ENCODE peak calls at places on chromosomes 3 and 15, in eight cellular contexts. One of them, this sample, is unnamed.

GRCh38 chr3:59016930-59017616 is 32.8 kb downstream of the CFAP20DC start:
- DNase-seq in activated naive CD4-positive, alpha-beta T cell treated with Interleukin-2 at 50 U/mL for 16 hours: no peak
- DNase-seq in HFFc6: no peak
- DNase-seq in NAMALWA: no peak
- DNase-seq in stimulated activated CD4-positive, alpha-beta T cell treated with anti-CD3 and anti-CD28 coated beads, Interleukin-2, amount 100 ng/mL, for 4 hours: no peak
- DNase-seq in mucosa of descending colon: no peak
- DNase-seq in MCF 10A: no peak
- DNase-seq in T-helper 9 cell: no peak
- DNase-seq in this sample: no peak

GRCh38 chr3:97021778-97022177 is 207.4 kb downstream of the EPHA6 start:
- DNase-seq in HFFc6: no peak
- DNase-seq in activated naive CD4-positive, alpha-beta T cell treated with Interleukin-2 at 50 U/mL for 16 hours: no peak
- DNase-seq in MCF 10A: peak; percentile 11
- DNase-seq in T-helper 9 cell: no peak
- DNase-seq in NAMALWA: no peak
- DNase-seq in stimulated activated CD4-positive, alpha-beta T cell treated with anti-CD3 and anti-CD28 coated beads, Interleukin-2, amount 100 ng/mL, for 4 hours: no peak
- DNase-seq in mucosa of descending colon: no peak
- DNase-seq in this sample: no peak

GRCh38 chr15:53297828-53298227 is 461.6 kb downstream of the WDR72 start:
- DNase-seq in NAMALWA: no peak
- DNase-seq in stimulated activated CD4-positive, alpha-beta T cell treated with anti-CD3 and anti-CD28 coated beads, Interleukin-2, amount 100 ng/mL, for 4 hours: no peak
- DNase-seq in MCF 10A: no peak
- DNase-seq in HFFc6: no peak
- DNase-seq in T-helper 9 cell: no peak
- DNase-seq in activated naive CD4-positive, alpha-beta T cell treated with Interleukin-2 at 50 U/mL for 16 hours: no peak
- DNase-seq in mucosa of descending colon: no peak
- DNase-seq in this sample: no peak

GRCh38 chr3:66276705-66277274 is 56.0 kb downstream of the SLC25A26 start:
- DNase-seq in stimulated activated CD4-positive, alpha-beta T cell treated with anti-CD3 and anti-CD28 coated beads, Interleukin-2, amount 100 ng/mL, for 4 hours: peak; percentile 44
- DNase-seq in mucosa of descending colon: no peak
- DNase-seq in activated naive CD4-positive, alpha-beta T cell treated with Interleukin-2 at 50 U/mL for 16 hours: peak; percentile 50
- DNase-seq in HFFc6: peak; percentile 72
- DNase-seq in T-helper 9 cell: peak; percentile 55
- DNase-seq in MCF 10A: peak; percentile 68
- DNase-seq in NAMALWA: peak; percentile 63
- DNase-seq in this sample: peak; percentile 58

GRCh38 chr3:101300073-101300472 is 20.3 kb downstream of the IMPG2 start:
- DNase-seq in T-helper 9 cell: no peak
- DNase-seq in stimulated activated CD4-positive, alpha-beta T cell treated with anti-CD3 and anti-CD28 coated beads, Interleukin-2, amount 100 ng/mL, for 4 hours: no peak
- DNase-seq in NAMALWA: no peak
- DNase-seq in mucosa of descending colon: no peak
- DNase-seq in MCF 10A: no peak
- DNase-seq in HFFc6: no peak
- DNase-seq in activated naive CD4-positive, alpha-beta T cell treated with Interleukin-2 at 50 U/mL for 16 hours: no peak
- DNase-seq in this sample: no peak

GRCh38 chr15:73650387-73651126 is 17.4 kb upstream of the NPTN start:
- DNase-seq in stimulated activated CD4-positive, alpha-beta T cell treated with anti-CD3 and anti-CD28 coated beads, Interleukin-2, amount 100 ng/mL, for 4 hours: no peak
- DNase-seq in HFFc6: peak; percentile 41
- DNase-seq in activated naive CD4-positive, alpha-beta T cell treated with Interleukin-2 at 50 U/mL for 16 hours: no peak
- DNase-seq in MCF 10A: peak; percentile 66
- DNase-seq in T-helper 9 cell: no peak
- DNase-seq in mucosa of descending colon: no peak
- DNase-seq in NAMALWA: no peak
- DNase-seq in this sample: peak; percentile 75

GRCh38 chr3:42042747-42043115 is 48.4 kb upstream of the TRAK1 start:
- DNase-seq in NAMALWA: no peak
- DNase-seq in MCF 10A: no peak
- DNase-seq in T-helper 9 cell: no peak
- DNase-seq in HFFc6: peak; percentile 62
- DNase-seq in mucosa of descending colon: no peak
- DNase-seq in activated naive CD4-positive, alpha-beta T cell treated with Interleukin-2 at 50 U/mL for 16 hours: no peak
- DNase-seq in stimulated activated CD4-positive, alpha-beta T cell treated with anti-CD3 and anti-CD28 coated beads, Interleukin-2, amount 100 ng/mL, for 4 hours: no peak
- DNase-seq in this sample: no peak

GRCh38 chr15:71471347-71471746 is 339.0 kb upstream of the NR2E3 start:
- DNase-seq in MCF 10A: peak; percentile 39
- DNase-seq in activated naive CD4-positive, alpha-beta T cell treated with Interleukin-2 at 50 U/mL for 16 hours: no peak
- DNase-seq in mucosa of descending colon: no peak
- DNase-seq in HFFc6: no peak
- DNase-seq in T-helper 9 cell: no peak
- DNase-seq in NAMALWA: no peak
- DNase-seq in stimulated activated CD4-positive, alpha-beta T cell treated with anti-CD3 and anti-CD28 coated beads, Interleukin-2, amount 100 ng/mL, for 4 hours: no peak
- DNase-seq in this sample: no peak

GRCh38 chr15:35123743-35124142 is 38.6 kb upstream of the NANOGP8 start:
- DNase-seq in activated naive CD4-positive, alpha-beta T cell treated with Interleukin-2 at 50 U/mL for 16 hours: no peak
- DNase-seq in NAMALWA: no peak
- DNase-seq in T-helper 9 cell: no peak
- DNase-seq in HFFc6: peak; percentile 3
- DNase-seq in MCF 10A: no peak
- DNase-seq in mucosa of descending colon: no peak
- DNase-seq in stimulated activated CD4-positive, alpha-beta T cell treated with anti-CD3 and anti-CD28 coated beads, Interleukin-2, amount 100 ng/mL, for 4 hours: no peak
- DNase-seq in this sample: no peak

GRCh38 chr3:141412087-141412935 is 44.0 kb downstream of the ZBTB38 start:
- DNase-seq in activated naive CD4-positive, alpha-beta T cell treated with Interleukin-2 at 50 U/mL for 16 hours: peak; percentile 48
- DNase-seq in T-helper 9 cell: peak; percentile 21
- DNase-seq in mucosa of descending colon: no peak
- DNase-seq in HFFc6: peak; percentile 94
- DNase-seq in stimulated activated CD4-positive, alpha-beta T cell treated with anti-CD3 and anti-CD28 coated beads, Interleukin-2, amount 100 ng/mL, for 4 hours: no peak
- DNase-seq in MCF 10A: peak; percentile 89
- DNase-seq in NAMALWA: peak; percentile 35
- DNase-seq in this sample: peak; percentile 84